ENCODE peak calls at places on chromosomes 1 and 21, in four cellular contexts. O is HepG2, Z is fibroblast of lung, Q is endothelial cell of umbilical vein. A is an unnamed sample.

GRCh38 chr1:1907098-1907736 is 7.8 kb upstream of the CALML6 start:
- DNase-seq in O (no peak), Z (peak), Q (no peak), A (peak)

GRCh38 chr1:57115030-57115614 is 149.3 kb upstream of the C8B start:
- DNase-seq in O (no peak), Z (no peak), Q (no peak), A (no peak)

GRCh38 chr1:66599899-66600737 is 66.2 kb downstream of the SGIP1 start:
- DNase-seq in O (no peak), Z (no peak), Q (no peak), A (no peak)

GRCh38 chr1:39666772-39667171 is 5.1 kb downstream of the NT5C1A start:
- DNase-seq in O (no peak), Z (no peak), Q (no peak), A (no peak)

GRCh38 chr1:9733160-9733789 is 81.7 kb downstream of the PIK3CD start:
- DNase-seq in O (no peak), Z (no peak), Q (no peak), A (no peak)

GRCh38 chr1:179810367-179810715 is 67.2 kb downstream of the FAM163A start:
- DNase-seq in O (no peak), Z (no peak), Q (no peak), A (no peak)

GRCh38 chr1:56377407-56377806 is 202.0 kb downstream of the PLPP3 start:
- DNase-seq in O (no peak), Z (no peak), Q (no peak), A (no peak)

GRCh38 chr1:90023691-90024090 is 28.8 kb downstream of the ZNF326 start:
- DNase-seq in O (no peak), Z (no peak), Q (no peak), A (no peak)

GRCh38 chr1:181173761-181174371 is 85.4 kb downstream of the IER5 start:
- DNase-seq in O (no peak), Z (no peak), Q (no peak), A (no peak)

GRCh38 chr1:163583782-163584181 is 262.0 kb downstream of the NUF2 start:
- DNase-seq in O (no peak), Z (no peak), Q (no peak), A (no peak)

GRCh38 chr1:211734791-211735190 is 59.4 kb upstream of the NEK2 start:
- DNase-seq in O (no peak), Z (no peak), Q (peak), A (no peak)

GRCh38 chr1:3194760-3195479 is 125.9 kb downstream of the PRDM16 start:
- DNase-seq in O (no peak), Z (no peak), Q (no peak), A (no peak)

GRCh38 chr1:216705686-216706085 is 17.5 kb downstream of the ESRRG start:
- DNase-seq in O (no peak), Z (no peak), Q (no peak), A (no peak)

GRCh38 chr1:167435484-167435883 is 82.8 kb downstream of the CD247 start:
- DNase-seq in O (no peak), Z (no peak), Q (no peak), A (peak)

GRCh38 chr1:178645826-178646200 is 79.2 kb upstream of the RALGPS2 start:
- DNase-seq in O (no peak), Z (peak), Q (no peak), A (no peak)

GRCh38 chr1:39378377-39378776 is 113.1 kb upstream of the BMP8A start:
- DNase-seq in O (peak), Z (no peak), Q (no peak), A (peak)

GRCh38 chr1:201954263-201955008 is 867 bp upstream of the TIMM17A start:
- DNase-seq in O (no peak), Z (no peak), Q (no peak), A (no peak)

GRCh38 chr1:98662354-98662665 is 789 bp downstream of the SNX7 start:
- DNase-seq in O (no peak), Z (peak), Q (no peak), A (no peak)

GRCh38 chr1:183244466-183244865 is 58.4 kb downstream of the LAMC2 start:
- DNase-seq in O (no peak), Z (peak), Q (no peak), A (no peak)

GRCh38 chr21:37658994-37659458 is 257.2 kb downstream of the KCNJ6 start:
- DNase-seq in O (no peak), Z (peak), Q (peak), A (no peak)

GRCh38 chr1:241605146-241605805 is 34.9 kb downstream of the CHML start:
- DNase-seq in O (peak), Z (no peak), Q (no peak), A (peak)

GRCh38 chr21:41112740-41113692 is 54.9 kb upstream of the BACE2 start:
- DNase-seq in O (no peak), Z (peak), Q (no peak), A (no peak)

GRCh38 chr1:62142550-62142949 is 52.1 kb upstream of the L1TD1 start:
- DNase-seq in O (no peak), Z (no peak), Q (no peak), A (no peak)

GRCh38 chr1:67597336-67597735 is 87.7 kb upstream of the GADD45A start:
- DNase-seq in O (no peak), Z (no peak), Q (no peak), A (no peak)

GRCh38 chr1:168531605-168532345 is 12.0 kb downstream of the XCL2 start:
- DNase-seq in O (no peak), Z (no peak), Q (no peak), A (no peak)

GRCh38 chr1:110235839-110236682 is 25.9 kb downstream of the KCNC4 start:
- DNase-seq in O (no peak), Z (peak), Q (peak), A (no peak)

GRCh38 chr1:35588197-35588910 is 15.2 kb downstream of the TFAP2E start:
- DNase-seq in O (no peak), Z (no peak), Q (no peak), A (no peak)

GRCh38 chr1:2204384-2205190 is 10.0 kb upstream of the FAAP20 start:
- DNase-seq in O (peak), Z (peak), Q (peak), A (no peak)

GRCh38 chr1:7558481-7558880 is 212.6 kb upstream of the VAMP3 start:
- DNase-seq in O (no peak), Z (no peak), Q (no peak), A (no peak)

GRCh38 chr1:155191904-155192303 is 15.8 kb downstream of the THBS3 start:
- DNase-seq in O (no peak), Z (no peak), Q (no peak), A (no peak)
- H3K4me3 ChIP-seq in O (no peak), Z (no peak), Q (no peak), A (no peak)

GRCh38 chr1:93669369-93669768 is 12.3 kb downstream of the BCAR3 start:
- DNase-seq in O (no peak), Z (no peak), Q (peak), A (no peak)

GRCh38 chr1:93672477-93673158 is 9.0 kb downstream of the BCAR3 start:
- DNase-seq in O (no peak), Z (no peak), Q (peak), A (no peak)

GRCh38 chr1:93672069-93672468 is 9.6 kb downstream of the BCAR3 start:
- DNase-seq in O (no peak), Z (peak), Q (peak), A (no peak)

GRCh38 chr1:93670141-93670540 is 11.5 kb downstream of the BCAR3 start:
- DNase-seq in O (no peak), Z (peak), Q (peak), A (no peak)

GRCh38 chr1:93671090-93671743 is 10.4 kb downstream of the BCAR3 start:
- DNase-seq in O (peak), Z (no peak), Q (no peak), A (no peak)
- H3K4me2 ChIP-seq in O (peak), Z (no peak), Q (peak), A (no peak)

DNA sequence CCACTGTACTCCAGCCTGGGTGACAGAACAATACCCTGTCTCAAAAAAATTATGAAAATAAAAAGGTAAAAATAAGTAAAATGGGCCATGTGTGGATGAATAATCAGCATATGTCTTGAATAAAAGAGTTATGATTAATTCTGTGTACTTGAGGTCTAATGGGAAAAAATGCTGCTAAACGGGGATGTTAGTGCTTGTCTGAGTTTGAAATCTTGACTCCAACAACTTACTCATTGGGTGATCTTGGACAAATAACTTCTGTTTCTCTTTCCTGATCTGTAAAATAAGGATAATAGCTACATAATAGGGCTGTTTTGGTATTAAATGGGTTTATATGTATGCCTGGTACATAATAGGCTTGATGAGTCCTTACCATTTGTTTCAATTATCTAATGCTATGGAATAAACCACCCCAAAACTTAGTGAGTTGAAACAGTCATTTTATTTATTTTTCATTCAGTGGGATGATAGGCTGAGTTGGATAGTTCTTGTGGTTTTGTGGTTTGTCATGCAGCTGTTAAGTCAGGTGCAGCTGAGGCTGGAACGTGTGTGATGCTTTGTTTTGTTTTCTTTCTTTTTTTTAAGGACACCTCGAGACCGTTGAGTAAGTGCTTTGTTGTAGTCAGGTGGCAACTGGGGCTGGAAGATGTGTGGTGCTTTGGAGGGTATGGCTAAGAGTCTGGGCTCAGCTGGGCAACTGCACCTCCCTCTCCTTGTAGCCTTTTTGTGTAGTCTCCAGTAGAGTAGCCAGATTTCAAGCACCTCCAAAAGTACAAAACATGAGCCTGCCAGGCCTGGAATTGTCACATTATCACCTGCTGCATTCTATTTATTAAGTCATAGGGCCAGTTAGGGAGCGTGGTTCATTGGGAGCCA is 4.9 kb downstream of the MDM4 start:
- DNase-seq in O (no peak), Z (peak), Q (no peak), A (no peak)
- H3K4me3 ChIP-seq in O (no peak), Z (no peak), Q (no peak), A (peak)

DNA sequence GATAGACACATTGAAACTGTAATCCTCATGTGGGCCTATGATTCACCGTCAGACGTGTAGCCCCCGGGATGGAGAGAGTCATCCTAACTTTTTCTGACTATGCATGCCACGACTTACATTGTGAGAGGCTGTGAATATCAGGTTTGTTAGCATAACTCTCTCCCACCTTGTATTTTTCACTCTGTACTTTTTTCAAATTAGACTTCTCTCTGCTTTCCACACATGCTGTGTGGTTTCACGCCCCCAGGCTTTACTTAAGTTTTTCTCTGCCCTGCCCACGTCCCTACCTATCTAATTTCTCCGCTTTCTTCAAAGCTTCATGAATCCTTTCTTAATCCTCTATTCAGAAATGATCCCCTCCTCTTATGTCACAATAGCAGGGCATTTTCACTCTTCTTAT is 3.4 kb upstream of the NCAM2 start:
- DNase-seq in O (no peak), Z (no peak), Q (no peak), A (no peak)
- H3K4me2 ChIP-seq in O (no peak), Z (no peak), Q (no peak), A (no peak)

GRCh38 chr1:205568135-205568468 is 63.6 kb downstream of the CDK18 start:
- DNase-seq in O (no peak), Z (no peak), Q (no peak), A (no peak)
- H3K4me3 ChIP-seq in O (no peak), Z (no peak), Q (no peak), A (no peak)

DNA sequence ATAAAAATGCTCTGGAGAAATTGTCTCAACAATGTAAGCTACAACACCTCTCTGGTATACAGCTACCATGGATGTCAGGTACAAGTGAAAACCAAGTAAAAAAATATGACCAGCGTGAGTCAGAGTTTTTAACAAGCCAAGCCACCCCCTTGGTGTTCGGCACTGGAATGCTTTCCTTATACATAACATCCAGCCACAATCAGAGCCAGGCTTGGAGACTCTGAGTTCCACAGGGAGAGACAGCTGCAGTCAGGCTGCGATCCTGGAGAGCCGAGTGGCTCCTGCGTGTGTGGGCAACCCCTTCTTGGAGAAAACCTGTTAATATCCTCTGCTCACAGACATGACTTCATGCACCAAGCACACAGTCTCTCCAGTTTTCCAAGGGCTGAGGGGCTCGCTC is 21.8 kb downstream of the TSPAN2 start:
- DNase-seq in O (no peak), Z (no peak), Q (no peak), A (no peak)
- H3K4me2 ChIP-seq in O (no peak), Z (no peak), Q (no peak), A (no peak)

GRCh38 chr1:173280899-173281660 is 73.9 kb upstream of the TNFSF4 start:
- DNase-seq in O (no peak), Z (peak), Q (no peak), A (no peak)

GRCh38 chr1:173275496-173275895 is 68.4 kb upstream of the TNFSF4 start:
- DNase-seq in O (no peak), Z (no peak), Q (no peak), A (no peak)

GRCh38 chr1:173276922-173277800 is 70.0 kb upstream of the TNFSF4 start:
- DNase-seq in O (no peak), Z (no peak), Q (no peak), A (no peak)
- H3K4me3 ChIP-seq in O (no peak), Z (no peak), Q (no peak), A (no peak)

GRCh38 chr1:22551591-22552370 is 11.5 kb upstream of the EPHA8 start:
- DNase-seq in O (no peak), Z (no peak), Q (no peak), A (no peak)
- H3K4me2 ChIP-seq in O (no peak), Z (no peak), Q (no peak), A (no peak)

GRCh38 chr1:156102634-156103511 is 11.6 kb upstream of the LMNA start:
- DNase-seq in O (peak), Z (peak), Q (peak), A (no peak)
- H3K4me3 ChIP-seq in O (no peak), Z (no peak), Q (no peak), A (no peak)

A was measured in Karpas-422.